ENCODE peak calls at places on chromosomes 4 and X, in four cellular contexts. A, R, H and Y are unnamed samples.

GRCh38 chrX:130887392-130887791 is 15.6 kb downstream of the ENOX2 start:
- DNase-seq in A (no peak), R (no peak), H (no peak), Y (no peak)

GRCh38 chrX:111615227-111615626 is 65.7 kb upstream of the ALG13 start:
- DNase-seq in A (no peak), R (no peak), H (no peak), Y (peak)

GRCh38 chr4:186015212-186015817 is 53.6 kb upstream of the TLR3 start:
- DNase-seq in A (no peak), R (no peak), H (no peak), Y (peak)

GRCh38 chr4:51960486-51960885 is 59.7 kb downstream of the LRRC66 start:
- DNase-seq in A (no peak), R (no peak), H (no peak), Y (no peak)

GRCh38 chrX:24168807-24169206 is 19.3 kb downstream of the ZFX start:
- DNase-seq in A (no peak), R (no peak), H (no peak), Y (no peak)

GRCh38 chr4:151667025-151667424 is 93.8 kb downstream of the GATB start:
- DNase-seq in A (no peak), R (no peak), H (no peak), Y (no peak)

GRCh38 chrX:135505356-135505755 is 15.1 kb upstream of the INTS6L start:
- DNase-seq in A (no peak), R (no peak), H (no peak), Y (no peak)

GRCh38 chr4:87444741-87445140 is 22.4 kb downstream of the NUDT9 start:
- DNase-seq in A (no peak), R (no peak), H (no peak), Y (no peak)

GRCh38 chrX:64394874-64395567 is at the start of gene MTMR8:
- DNase-seq in A (peak), R (peak), H (peak), Y (peak)

GRCh38 chr4:962231-963208 is 10.8 kb downstream of the DGKQ start:
- DNase-seq in A (no peak), R (no peak), H (no peak), Y (no peak)

GRCh38 chr4:150255610-150256580 is 177.7 kb downstream of the DCLK2 start:
- DNase-seq in A (no peak), R (no peak), H (no peak), Y (no peak)

GRCh38 chrX:39163585-39163984 is 362.3 kb downstream of the MID1IP1 start:
- DNase-seq in A (no peak), R (no peak), H (no peak), Y (no peak)

GRCh38 chr4:124530464-124531077 is 182.0 kb downstream of the ANKRD50 start:
- DNase-seq in A (no peak), R (peak), H (no peak), Y (no peak)

GRCh38 chr4:30718021-30718888 is 1.9 kb upstream of the PCDH7 start:
- DNase-seq in A (peak), R (peak), H (no peak), Y (peak)

GRCh38 chrX:49276671-49277519 is 7.3 kb downstream of the PPP1R3F start:
- DNase-seq in A (no peak), R (no peak), H (no peak), Y (no peak)

GRCh38 chrX:119189586-119189985 is 46.5 kb upstream of the PGRMC1 start:
- DNase-seq in A (no peak), R (no peak), H (no peak), Y (no peak)

GRCh38 chr4:77014256-77014655 is 61.5 kb downstream of the CCNI start:
- DNase-seq in A (no peak), R (no peak), H (no peak), Y (no peak)

GRCh38 chr4:150006197-150006596 is 72.0 kb upstream of the DCLK2 start:
- DNase-seq in A (no peak), R (peak), H (no peak), Y (no peak)

GRCh38 chr4:142984871-142985585 is 138.9 kb upstream of the INPP4B start:
- DNase-seq in A (no peak), R (peak), H (peak), Y (peak)

GRCh38 chr4:2792711-2793577 is at the start of gene SH3BP2:
- DNase-seq in A (peak), R (peak), H (no peak), Y (peak)

GRCh38 chrX:144612076-144612475 is 635.2 kb upstream of the SPANXN1 start:
- DNase-seq in A (no peak), R (no peak), H (no peak), Y (no peak)